ENCODE peak calls at places on chromosomes 2 and 18, in nine cellular contexts. One of them, this sample, is unnamed.
A peak's percentile ranks its signal among the peaks of the same experiment; 100 is the strongest.

GRCh38 chr2:181570833-181571661 is 85.9 kb downstream of the CERKL start:
- DNase-seq in choroid plexus epithelial cell: peak; percentile 25
- DNase-seq in transverse colon: no peak
- DNase-seq in RWPE1: no peak
- DNase-seq in Caco-2: no peak
- DNase-seq in lower lobe of right lung: no peak
- DNase-seq in endodermal cell: no peak
- DNase-seq in GM23338: no peak
- DNase-seq in K562: no peak
- DNase-seq in this sample: no peak

GRCh38 chr2:19774788-19775156 is 127.0 kb downstream of the TTC32 start:
- DNase-seq in GM23338: peak; percentile 88
- DNase-seq in K562: no peak
- DNase-seq in RWPE1: no peak
- DNase-seq in endodermal cell: peak; percentile 73
- DNase-seq in choroid plexus epithelial cell: peak; percentile 80
- DNase-seq in Caco-2: no peak
- DNase-seq in lower lobe of right lung: no peak
- DNase-seq in transverse colon: no peak
- DNase-seq in this sample: no peak

GRCh38 chr2:174633621-174633927 is 36.0 kb upstream of the WIPF1 start:
- DNase-seq in RWPE1: no peak
- DNase-seq in lower lobe of right lung: no peak
- DNase-seq in transverse colon: no peak
- DNase-seq in K562: no peak
- DNase-seq in endodermal cell: peak; percentile 55
- DNase-seq in Caco-2: no peak
- DNase-seq in GM23338: no peak
- DNase-seq in choroid plexus epithelial cell: peak; percentile 16
- DNase-seq in this sample: no peak

GRCh38 chr2:240800241-240800640 is 19.8 kb downstream of the KIF1A start:
- DNase-seq in RWPE1: no peak
- DNase-seq in Caco-2: no peak
- DNase-seq in endodermal cell: no peak
- DNase-seq in transverse colon: no peak
- DNase-seq in lower lobe of right lung: peak; percentile 30
- DNase-seq in choroid plexus epithelial cell: peak; percentile 17
- DNase-seq in GM23338: no peak
- DNase-seq in K562: no peak
- DNase-seq in this sample: peak; percentile 20

GRCh38 chr2:156327835-156328401 is 4.6 kb downstream of the NR4A2 start:
- DNase-seq in GM23338: peak; percentile 60
- DNase-seq in endodermal cell: no peak
- DNase-seq in Caco-2: no peak
- DNase-seq in RWPE1: no peak
- DNase-seq in choroid plexus epithelial cell: no peak
- DNase-seq in lower lobe of right lung: no peak
- DNase-seq in transverse colon: no peak
- DNase-seq in K562: no peak
- DNase-seq in this sample: no peak

GRCh38 chr2:62724886-62725711 is 19.6 kb downstream of the EHBP1 start:
- DNase-seq in K562: peak; percentile 15
- DNase-seq in GM23338: peak; percentile 73
- DNase-seq in endodermal cell: peak; percentile 84
- DNase-seq in Caco-2: peak; percentile 63
- DNase-seq in RWPE1: no peak
- DNase-seq in lower lobe of right lung: peak; percentile 46
- DNase-seq in choroid plexus epithelial cell: no peak
- DNase-seq in transverse colon: peak; percentile 26
- DNase-seq in this sample: no peak

GRCh38 chr2:17223171-17223570 is 295.1 kb downstream of the RAD51AP2 start:
- DNase-seq in K562: no peak
- DNase-seq in choroid plexus epithelial cell: no peak
- DNase-seq in GM23338: no peak
- DNase-seq in Caco-2: no peak
- DNase-seq in transverse colon: no peak
- DNase-seq in lower lobe of right lung: no peak
- DNase-seq in RWPE1: no peak
- DNase-seq in endodermal cell: no peak
- DNase-seq in this sample: no peak

GRCh38 chr18:74514860-74515495 is 18.8 kb downstream of the CNDP2 start:
- DNase-seq in RWPE1: no peak
- DNase-seq in transverse colon: no peak
- DNase-seq in Caco-2: no peak
- DNase-seq in endodermal cell: no peak
- DNase-seq in choroid plexus epithelial cell: no peak
- DNase-seq in GM23338: no peak
- DNase-seq in K562: no peak
- DNase-seq in lower lobe of right lung: no peak
- DNase-seq in this sample: no peak

GRCh38 chr2:163775304-163775703 is 39.5 kb upstream of the FIGN start:
- DNase-seq in RWPE1: no peak
- DNase-seq in lower lobe of right lung: no peak
- DNase-seq in choroid plexus epithelial cell: peak; percentile 31
- DNase-seq in Caco-2: no peak
- DNase-seq in transverse colon: no peak
- DNase-seq in K562: no peak
- DNase-seq in endodermal cell: no peak
- DNase-seq in GM23338: no peak
- DNase-seq in this sample: no peak

GRCh38 chr2:240622631-240623235 is 2.5 kb upstream of the GPR35 start:
- DNase-seq in K562: no peak
- DNase-seq in GM23338: no peak
- DNase-seq in lower lobe of right lung: peak; percentile 60
- DNase-seq in transverse colon: peak; percentile 48
- DNase-seq in choroid plexus epithelial cell: peak; percentile 63
- DNase-seq in endodermal cell: peak; percentile 47
- DNase-seq in Caco-2: no peak
- DNase-seq in RWPE1: no peak
- DNase-seq in this sample: no peak

GRCh38 chr2:233039217-233040173 is 7.0 kb downstream of the NEU2 start:
- DNase-seq in GM23338: no peak
- DNase-seq in K562: no peak
- DNase-seq in transverse colon: no peak
- DNase-seq in Caco-2: no peak
- DNase-seq in lower lobe of right lung: no peak
- DNase-seq in choroid plexus epithelial cell: no peak
- DNase-seq in RWPE1: no peak
- DNase-seq in endodermal cell: peak; percentile 30
- DNase-seq in this sample: no peak

GRCh38 chr2:33212151-33212550 is 264.3 kb upstream of the RASGRP3 start:
- DNase-seq in choroid plexus epithelial cell: peak; percentile 98
- DNase-seq in GM23338: no peak
- DNase-seq in RWPE1: no peak
- DNase-seq in lower lobe of right lung: no peak
- DNase-seq in Caco-2: peak; percentile 46
- DNase-seq in K562: no peak
- DNase-seq in transverse colon: no peak
- DNase-seq in endodermal cell: no peak
- DNase-seq in this sample: no peak

GRCh38 chr18:58136865-58137264 is 92.8 kb downstream of the NEDD4L start:
- DNase-seq in transverse colon: no peak
- DNase-seq in RWPE1: no peak
- DNase-seq in GM23338: no peak
- DNase-seq in lower lobe of right lung: no peak
- DNase-seq in K562: no peak
- DNase-seq in endodermal cell: no peak
- DNase-seq in Caco-2: no peak
- DNase-seq in choroid plexus epithelial cell: no peak
- DNase-seq in this sample: no peak

GRCh38 chr2:61354486-61355197 is 116.2 kb downstream of the USP34 start:
- DNase-seq in transverse colon: no peak
- DNase-seq in Caco-2: no peak
- DNase-seq in lower lobe of right lung: no peak
- DNase-seq in K562: no peak
- DNase-seq in RWPE1: no peak
- DNase-seq in endodermal cell: no peak
- DNase-seq in choroid plexus epithelial cell: peak; percentile 53
- DNase-seq in GM23338: no peak
- DNase-seq in this sample: no peak

GRCh38 chr2:71796174-71796592 is 342.8 kb downstream of the DYSF start:
- DNase-seq in choroid plexus epithelial cell: peak; percentile 28
- DNase-seq in GM23338: no peak
- DNase-seq in Caco-2: peak; percentile 44
- DNase-seq in transverse colon: no peak
- DNase-seq in RWPE1: peak; percentile 26
- DNase-seq in lower lobe of right lung: no peak
- DNase-seq in K562: no peak
- DNase-seq in endodermal cell: peak; percentile 81
- DNase-seq in this sample: no peak

DNA sequence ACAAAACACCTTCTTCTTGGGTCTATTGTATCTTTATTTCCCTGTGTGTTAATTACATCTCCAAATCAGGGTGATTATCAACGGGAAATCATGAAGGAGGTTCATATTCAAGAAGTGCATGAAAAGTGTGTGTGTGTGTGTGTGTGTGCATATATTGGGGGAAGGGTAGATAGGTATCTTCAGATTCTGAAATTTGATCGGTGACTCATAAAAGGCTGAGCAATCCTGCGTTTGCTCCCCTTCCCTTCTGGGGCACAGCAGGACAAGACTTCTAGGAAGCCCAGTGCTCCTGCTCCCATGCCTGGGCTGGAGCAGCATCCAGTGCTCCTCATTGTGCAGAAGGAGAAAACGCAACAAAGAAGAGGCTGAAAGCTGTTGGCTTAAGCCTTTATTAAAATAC is 25.8 kb downstream of the MC5R start:
- DNase-seq in endodermal cell: no peak
- DNase-seq in choroid plexus epithelial cell: no peak
- DNase-seq in transverse colon: no peak
- DNase-seq in lower lobe of right lung: no peak
- DNase-seq in RWPE1: no peak
- DNase-seq in K562: no peak
- DNase-seq in GM23338: no peak
- DNase-seq in Caco-2: no peak
- DNase-seq in this sample: no peak
- TF ChIP-seq CTCF in endodermal cell: no peak
- TF ChIP-seq CTCF in choroid plexus epithelial cell: no peak
- TF ChIP-seq CTCF in transverse colon: no peak
- TF ChIP-seq CTCF in lower lobe of right lung: no peak
- TF ChIP-seq CTCF in RWPE1: no peak
- TF ChIP-seq CTCF in K562: no peak
- TF ChIP-seq CTCF in GM23338: no peak
- TF ChIP-seq CTCF in Caco-2: no peak
- TF ChIP-seq CTCF in this sample: no peak

DNA sequence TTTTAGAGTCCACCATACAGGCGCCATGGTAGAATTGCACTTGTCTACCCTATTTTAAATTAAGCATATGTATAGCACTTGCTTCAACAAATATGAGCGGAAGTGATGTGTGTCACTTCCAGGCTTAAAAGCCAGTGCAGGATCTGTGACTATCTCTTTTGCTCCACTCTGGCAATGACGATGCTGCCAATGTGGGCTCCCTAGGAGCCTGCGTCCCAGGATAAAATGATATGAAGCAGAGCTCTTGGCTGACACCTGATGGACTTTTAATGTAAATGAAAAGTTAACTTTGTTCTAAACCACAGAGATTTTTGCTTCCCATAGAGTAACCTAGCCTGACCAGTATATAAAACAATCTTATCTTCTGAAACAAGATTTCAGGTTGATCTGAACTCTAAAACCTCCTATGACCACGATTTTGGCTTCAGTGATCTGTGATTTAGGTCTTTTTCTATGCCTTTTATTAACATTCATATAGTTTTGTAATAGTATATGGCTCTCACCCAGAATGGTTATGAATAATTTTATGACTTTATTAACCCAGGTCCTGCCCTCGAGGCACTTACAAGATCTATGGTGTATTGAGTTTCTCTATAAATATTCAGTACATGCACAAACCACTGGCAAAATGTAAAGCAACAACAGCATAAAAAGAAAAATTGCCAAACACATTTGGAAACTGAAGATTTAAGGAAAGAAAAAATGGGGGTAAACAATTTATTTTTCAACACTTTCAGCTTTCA is 422.5 kb upstream of the PIK3C3 start:
- DNase-seq in RWPE1: no peak
- DNase-seq in Caco-2: peak; percentile 2
- DNase-seq in endodermal cell: peak; percentile 55
- DNase-seq in transverse colon: no peak
- DNase-seq in lower lobe of right lung: no peak
- DNase-seq in K562: no peak
- DNase-seq in choroid plexus epithelial cell: peak; percentile 33
- DNase-seq in GM23338: peak; percentile 69
- DNase-seq in this sample: no peak
- TF ChIP-seq CTCF in RWPE1: no peak
- TF ChIP-seq CTCF in Caco-2: no peak
- TF ChIP-seq CTCF in endodermal cell: peak; percentile 73
- TF ChIP-seq CTCF in transverse colon: no peak
- TF ChIP-seq CTCF in lower lobe of right lung: no peak
- TF ChIP-seq CTCF in K562: no peak
- TF ChIP-seq CTCF in choroid plexus epithelial cell: peak; percentile 49
- TF ChIP-seq CTCF in GM23338: peak; percentile 55
- TF ChIP-seq CTCF in this sample: no peak

DNA sequence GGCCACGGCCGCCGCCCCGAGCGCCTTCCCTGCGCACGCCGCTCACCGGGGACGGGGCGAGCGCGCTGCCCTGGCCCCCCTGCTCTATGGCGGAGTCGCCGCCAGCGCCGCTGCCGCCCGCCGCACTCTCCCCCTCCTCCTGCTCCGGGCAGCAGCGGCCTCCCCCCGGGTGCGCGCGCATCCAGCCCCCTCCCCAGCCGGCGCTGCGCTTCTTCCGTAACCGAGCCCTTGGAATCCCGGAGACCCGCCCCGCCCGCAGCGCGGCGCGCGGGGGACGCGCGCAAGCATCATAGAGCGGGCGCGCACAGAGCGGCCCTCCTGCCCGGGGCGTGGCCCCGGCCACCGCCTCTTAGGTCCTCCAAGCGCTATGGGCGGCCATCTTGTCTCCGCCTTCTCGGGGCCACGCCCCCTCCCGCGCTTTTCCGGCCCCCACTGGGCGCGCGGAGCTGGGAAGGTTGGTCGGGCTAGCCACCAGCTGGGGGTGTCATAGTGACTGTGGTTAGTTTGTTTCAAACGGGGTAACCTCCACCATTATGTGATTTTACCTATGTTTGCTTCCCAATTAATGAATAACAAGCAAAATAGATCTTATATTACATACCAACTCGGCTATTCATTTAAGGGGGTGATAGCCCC is at the start of gene MBD2:
- DNase-seq in endodermal cell: peak; percentile 98
- DNase-seq in transverse colon: peak; percentile 96
- DNase-seq in choroid plexus epithelial cell: peak; percentile 96
- DNase-seq in GM23338: peak; percentile 98
- DNase-seq in lower lobe of right lung: peak; percentile 98
- DNase-seq in Caco-2: peak; percentile 92
- DNase-seq in K562: peak; percentile 89
- DNase-seq in RWPE1: peak; percentile 66
- DNase-seq in this sample: peak; percentile 76
- TF ChIP-seq CTCF in endodermal cell: peak; percentile 45
- TF ChIP-seq CTCF in transverse colon: no peak
- TF ChIP-seq CTCF in choroid plexus epithelial cell: peak; percentile 35
- TF ChIP-seq CTCF in GM23338: peak; percentile 58
- TF ChIP-seq CTCF in lower lobe of right lung: peak; percentile 24
- TF ChIP-seq CTCF in Caco-2: peak; percentile 35
- TF ChIP-seq CTCF in K562: peak; percentile 42
- TF ChIP-seq CTCF in RWPE1: no peak
- TF ChIP-seq CTCF in this sample: no peak

GRCh38 chr18:79932907-79933306 is 18.5 kb downstream of the SLC66A2 start:
- DNase-seq in K562: no peak
- DNase-seq in transverse colon: no peak
- DNase-seq in endodermal cell: no peak
- DNase-seq in RWPE1: no peak
- DNase-seq in Caco-2: no peak
- DNase-seq in GM23338: no peak
- DNase-seq in choroid plexus epithelial cell: no peak
- DNase-seq in lower lobe of right lung: no peak
- DNase-seq in this sample: no peak
- TF ChIP-seq CTCF in K562: no peak
- TF ChIP-seq CTCF in transverse colon: no peak
- TF ChIP-seq CTCF in endodermal cell: no peak
- TF ChIP-seq CTCF in RWPE1: no peak
- TF ChIP-seq CTCF in Caco-2: no peak
- TF ChIP-seq CTCF in GM23338: no peak
- TF ChIP-seq CTCF in choroid plexus epithelial cell: no peak
- TF ChIP-seq CTCF in lower lobe of right lung: no peak
- TF ChIP-seq CTCF in this sample: no peak